ENCODE peak calls at places on chromosomes 13 and 19, in eight cellular contexts. N is A549, R is SK-N-SH, E is WTC11, J is HCT116, Q is H1, T is HepG2, Z is GM12878. U is an unnamed sample.

GRCh38 chr19:46345157-46345556 is 1.7 kb upstream of the PPP5C start:
- DNase-seq in N (no peak), R (no peak), E (no peak), J (no peak), Q (no peak), T (no peak), Z (no peak), U (no peak)

GRCh38 chr19:37874784-37875183 is 31.6 kb downstream of the WDR87 start:
- DNase-seq in N (no peak), R (no peak), E (no peak), J (no peak), Q (no peak), T (peak), Z (no peak), U (no peak)

GRCh38 chr13:97030705-97031452 is 36.6 kb upstream of the OXGR1 start:
- DNase-seq in N (peak), R (peak), E (no peak), J (peak), Q (no peak), T (peak), Z (no peak), U (peak)

GRCh38 chr19:38090561-38090960 is 133.5 kb downstream of the DPF1 start:
- DNase-seq in N (no peak), R (no peak), E (no peak), J (no peak), Q (no peak), T (no peak), Z (no peak), U (no peak)

GRCh38 chr19:46413262-46414031 is at the start of gene CCDC8:
- DNase-seq in N (no peak), R (no peak), E (peak), J (no peak), Q (peak), T (no peak), Z (no peak), U (peak)

GRCh38 chr13:46119883-46120614 is 15.2 kb upstream of the CPB2 start:
- DNase-seq in N (peak), R (no peak), E (no peak), J (peak), Q (no peak), T (no peak), Z (no peak), U (no peak)

GRCh38 chr13:32334676-32335075 is 19.4 kb downstream of the BRCA2 start:
- DNase-seq in N (no peak), R (no peak), E (no peak), J (no peak), Q (no peak), T (peak), Z (no peak), U (no peak)

GRCh38 chr19:33906578-33907335 is 110.1 kb downstream of the KCTD15 start:
- DNase-seq in N (peak), R (no peak), E (peak), J (no peak), Q (peak), T (peak), Z (no peak), U (no peak)

GRCh38 chr13:33202644-33203169 is 82.8 kb downstream of the STARD13 start:
- DNase-seq in N (no peak), R (no peak), E (no peak), J (no peak), Q (no peak), T (no peak), Z (no peak), U (peak)

GRCh38 chr13:90918551-90918950 is 428.9 kb upstream of the MIR17HG start:
- DNase-seq in N (peak), R (no peak), E (no peak), J (no peak), Q (no peak), T (no peak), Z (no peak), U (no peak)

GRCh38 chr13:42108217-42108616 is 59.8 kb downstream of the DGKH start:
- DNase-seq in N (no peak), R (no peak), E (no peak), J (no peak), Q (no peak), T (no peak), Z (no peak), U (no peak)

GRCh38 chr19:35342430-35342829 is 5.3 kb upstream of the FFAR1 start:
- DNase-seq in N (no peak), R (no peak), E (no peak), J (no peak), Q (no peak), T (no peak), Z (no peak), U (no peak)

GRCh38 chr19:48741222-48741999 is 1.0 kb upstream of the RASIP1 start:
- DNase-seq in N (peak), R (peak), E (peak), J (no peak), Q (peak), T (no peak), Z (no peak), U (peak)

GRCh38 chr19:44626067-44626624 is 12.8 kb downstream of the IGSF23 start:
- DNase-seq in N (peak), R (no peak), E (no peak), J (peak), Q (no peak), T (peak), Z (no peak), U (no peak)

GRCh38 chr13:99909836-99910619 is 61.5 kb downstream of the ZIC5 start:
- DNase-seq in N (no peak), R (no peak), E (no peak), J (no peak), Q (no peak), T (no peak), Z (no peak), U (no peak)

GRCh38 chr13:112032186-112032835 is 34.6 kb upstream of the SOX1 start:
- DNase-seq in N (no peak), R (no peak), E (no peak), J (no peak), Q (no peak), T (no peak), Z (no peak), U (peak)
- TF ChIP-seq MAX in N (no peak), R (no peak), E (no peak), J (peak), Q (no peak), T (no peak), Z (no peak), U (no peak)

GRCh38 chr19:30128211-30128610 is 186.2 kb downstream of the URI1 start:
- DNase-seq in N (no peak), R (no peak), E (no peak), J (no peak), Q (no peak), T (no peak), Z (no peak), U (no peak)
- TF ChIP-seq MAX in N (no peak), R (no peak), E (no peak), J (no peak), Q (no peak), T (no peak), Z (no peak), U (no peak)

DNA sequence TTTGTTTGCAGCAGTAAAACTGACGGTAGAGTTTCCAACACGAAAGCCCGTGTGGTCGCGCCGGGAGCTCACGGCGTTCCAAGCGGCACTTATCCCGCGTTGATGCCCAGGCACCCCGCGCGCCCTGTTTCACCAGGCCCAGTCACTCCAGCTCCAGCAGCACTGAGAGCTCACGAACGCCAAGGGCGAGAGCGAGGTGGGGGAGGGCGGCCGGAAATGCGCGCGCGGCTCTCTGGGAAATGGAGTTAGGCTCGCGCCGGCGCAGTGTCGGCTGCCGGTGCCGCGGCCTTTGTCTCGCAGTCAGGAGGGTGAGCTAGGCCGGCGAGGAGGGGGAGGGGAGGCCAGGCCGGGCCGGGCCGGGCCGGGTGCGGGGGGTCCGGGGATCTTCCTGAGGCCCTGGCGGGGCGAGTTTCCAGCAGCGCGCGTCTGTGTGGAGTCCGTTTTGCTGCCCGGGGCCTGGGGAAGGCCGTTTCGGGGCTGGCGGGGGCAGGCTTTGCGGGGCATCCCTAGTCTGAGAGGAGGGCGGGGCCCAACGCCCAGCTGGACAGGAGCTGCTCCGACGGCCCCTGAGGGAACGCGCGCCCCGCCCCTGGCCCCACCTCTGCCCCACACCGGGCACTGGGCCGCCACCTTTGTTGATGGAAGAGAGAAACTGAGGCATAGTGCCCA is at the start of gene ZNF135:
- DNase-seq in N (no peak), R (peak), E (peak), J (no peak), Q (peak), T (no peak), Z (no peak), U (no peak)
- TF ChIP-seq MAX in N (no peak), R (no peak), E (no peak), J (no peak), Q (peak), T (no peak), Z (no peak), U (no peak)

GRCh38 chr13:36706755-36707154 is 32.9 kb downstream of the SERTM1 start:
- DNase-seq in N (no peak), R (no peak), E (no peak), J (no peak), Q (no peak), T (no peak), Z (no peak), U (no peak)
- TF ChIP-seq MAX in N (no peak), R (no peak), E (no peak), J (no peak), Q (no peak), T (no peak), Z (no peak), U (no peak)

GRCh38 chr19:5436101-5436947 is 18.9 kb upstream of the ZNRF4 start:
- DNase-seq in N (peak), R (peak), E (peak), J (no peak), Q (peak), T (no peak), Z (no peak), U (no peak)

GRCh38 chr19:5443723-5444122 is 11.5 kb upstream of the ZNRF4 start:
- DNase-seq in N (no peak), R (no peak), E (no peak), J (no peak), Q (no peak), T (no peak), Z (no peak), U (no peak)

GRCh38 chr19:5436948-5437306 is 18.3 kb upstream of the ZNRF4 start:
- DNase-seq in N (no peak), R (no peak), E (no peak), J (no peak), Q (no peak), T (no peak), Z (no peak), U (no peak)

GRCh38 chr19:5439452-5439851 is 15.8 kb upstream of the ZNRF4 start:
- DNase-seq in N (no peak), R (no peak), E (no peak), J (no peak), Q (no peak), T (no peak), Z (no peak), U (no peak)

DNA sequence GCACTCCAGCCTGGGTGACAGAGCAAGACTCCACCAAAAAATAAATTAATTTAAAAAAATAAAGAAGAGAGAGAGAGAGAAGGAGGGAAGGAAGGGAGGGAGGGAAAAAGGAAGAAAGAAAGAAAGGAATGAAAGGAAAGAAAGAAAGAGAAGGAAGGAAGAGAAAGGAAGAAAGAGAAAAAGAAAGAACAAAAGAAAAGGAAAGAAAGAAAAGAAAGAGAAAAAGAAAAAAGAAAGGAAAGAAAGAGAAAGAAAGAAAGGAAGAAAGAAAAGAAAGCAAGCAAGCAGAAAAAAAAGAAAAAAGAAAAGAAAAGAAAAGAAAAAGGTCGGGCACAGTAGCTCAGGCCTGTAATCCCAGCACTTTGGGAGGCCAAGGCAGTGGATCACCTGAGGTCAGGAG is 14.9 kb upstream of the ZNRF4 start:
- DNase-seq in N (no peak), R (no peak), E (no peak), J (no peak), Q (no peak), T (no peak), Z (no peak), U (no peak)
- TF ChIP-seq MAX in N (no peak), R (no peak), E (no peak), J (no peak), Q (no peak), T (no peak), Z (no peak), U (no peak)

DNA sequence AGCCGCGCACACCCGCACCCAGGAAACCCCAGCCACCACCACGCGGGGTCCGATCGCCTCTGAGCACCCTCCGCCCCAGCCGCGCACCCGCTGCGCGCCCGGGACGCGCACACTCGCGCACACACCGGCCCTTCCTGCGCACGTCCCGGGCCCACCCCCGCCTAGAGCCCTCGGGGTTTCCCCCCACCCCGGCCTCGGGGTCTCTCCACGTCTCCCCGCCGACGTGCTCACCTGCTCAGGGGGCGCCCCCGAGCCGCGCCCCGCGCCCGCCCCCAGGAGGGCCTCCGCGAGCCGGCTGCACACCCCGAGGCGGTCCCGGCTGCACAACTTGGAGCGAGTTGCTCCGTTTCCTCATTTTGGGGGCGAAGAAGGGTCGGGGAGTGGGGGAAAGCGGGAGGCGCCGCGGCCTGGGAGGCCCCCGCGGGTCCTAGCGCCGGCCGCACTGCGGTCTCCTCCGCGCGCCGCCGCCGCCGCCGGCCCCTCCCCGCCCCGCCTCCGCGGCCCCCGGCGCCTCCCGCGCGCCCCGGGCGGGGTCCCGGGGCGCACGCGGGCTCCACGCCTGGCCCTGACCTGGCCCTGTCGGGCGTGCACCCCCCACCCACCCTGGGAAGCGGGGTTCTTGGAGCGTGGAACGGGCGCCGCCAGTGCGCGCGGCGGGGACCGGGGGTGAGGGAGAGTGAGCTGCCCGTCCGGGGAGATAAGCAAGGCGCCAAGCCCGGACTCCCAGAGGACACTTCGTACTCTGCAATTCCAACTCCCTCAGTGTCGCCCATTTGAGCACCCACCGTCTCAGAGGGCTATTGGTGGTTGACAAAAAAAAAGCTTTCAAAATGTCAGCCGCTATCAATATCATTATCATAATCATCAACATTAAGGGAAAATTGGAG is at the start of gene MATK:
- DNase-seq in N (no peak), R (peak), E (peak), J (no peak), Q (peak), T (no peak), Z (no peak), U (peak)
- TF ChIP-seq MAX in N (no peak), R (no peak), E (no peak), J (no peak), Q (no peak), T (no peak), Z (no peak), U (no peak)

DNA sequence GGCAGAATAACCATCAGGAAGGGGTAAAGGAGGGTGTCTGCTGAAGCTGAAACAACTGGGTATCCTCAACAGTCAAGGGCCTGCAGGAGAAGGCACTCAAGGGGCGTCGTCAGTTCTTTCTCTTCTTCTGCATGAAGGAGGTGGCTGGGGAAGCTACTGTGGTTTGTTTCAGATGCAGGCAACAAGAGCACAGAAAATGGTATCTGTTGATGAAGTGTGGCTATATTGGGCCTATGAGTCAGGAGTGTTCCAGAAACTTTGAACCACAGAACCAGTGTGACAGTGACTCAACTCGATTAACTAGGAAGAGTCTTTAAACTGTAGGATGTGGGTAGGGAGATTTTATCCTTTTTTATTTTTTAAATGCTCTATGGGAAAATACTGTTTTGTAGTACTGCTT is 686.3 kb downstream of the FGF9 start:
- DNase-seq in N (no peak), R (no peak), E (no peak), J (no peak), Q (no peak), T (no peak), Z (no peak), U (peak)
- TF ChIP-seq MAX in N (no peak), R (no peak), E (no peak), J (no peak), Q (no peak), T (no peak), Z (no peak), U (no peak)